ENCODE peak calls at places on chromosomes 1 and 21, in eight cellular contexts. Y is tibial artery, T is HepG2, L is GM23248, P is adrenal gland, V is IMR-90, B is fibroblast of lung, R is transverse colon. D is an unnamed sample. For H3K4me1, H3K9me3 and H3K27me3, the result is how much of the 10 kb centered on the place peaks cover.

GRCh38 chr1:231632119-231632518 is 5.5 kb downstream of the DISC1 start:
- DNase-seq in Y (no peak), T (peak), L (no peak), P (no peak), V (no peak), B (no peak), R (no peak), D (no peak)

GRCh38 chr1:219143735-219144134 is 29.9 kb upstream of the LYPLAL1 start:
- DNase-seq in Y (no peak), T (no peak), L (peak), P (no peak), V (peak), B (no peak), R (no peak), D (no peak)

GRCh38 chr21:33362044-33362555 is 37.3 kb downstream of the IFNAR1 start:
- DNase-seq in Y (no peak), T (no peak), L (no peak), P (peak), V (no peak), B (no peak), R (peak), D (no peak)

GRCh38 chr1:48572632-48573258 is 100.7 kb upstream of the SPATA6 start:
- DNase-seq in Y (no peak), T (peak), L (peak), P (peak), V (peak), B (peak), R (peak), D (peak)

GRCh38 chr1:160726114-160726497 is 12.9 kb upstream of the SLAMF7 start:
- DNase-seq in Y (no peak), T (no peak), L (peak), P (no peak), V (no peak), B (no peak), R (no peak), D (no peak)

GRCh38 chr1:225700164-225700740 is 47.3 kb upstream of the ENAH start:
- DNase-seq in Y (peak), T (peak), L (peak), P (no peak), V (peak), B (peak), R (no peak), D (no peak)

GRCh38 chr1:28792644-28793121 is 19.3 kb upstream of the OPRD1 start:
- DNase-seq in Y (no peak), T (no peak), L (no peak), P (no peak), V (no peak), B (no peak), R (no peak), D (no peak)

GRCh38 chr1:171486048-171486519 is 754 bp downstream of the PRRC2C start:
- DNase-seq in Y (no peak), T (peak), L (peak), P (peak), V (peak), B (peak), R (peak), D (no peak)

GRCh38 chr1:225651872-225652725 is 824 bp downstream of the ENAH start:
- DNase-seq in Y (no peak), T (peak), L (peak), P (peak), V (no peak), B (peak), R (no peak), D (no peak)

GRCh38 chr1:60559371-60559770 is 485.8 kb upstream of the C1orf87 start:
- DNase-seq in Y (no peak), T (no peak), L (no peak), P (no peak), V (no peak), B (peak), R (no peak), D (no peak)

GRCh38 chr1:155105604-155106011 is 22.1 kb upstream of the EFNA1 start:
- DNase-seq in Y (no peak), T (no peak), L (no peak), P (no peak), V (no peak), B (no peak), R (peak), D (peak)

GRCh38 chr1:33219886-33220661 is 36.2 kb upstream of the ZNF362 start:
- DNase-seq in Y (no peak), T (no peak), L (peak), P (no peak), V (peak), B (no peak), R (no peak), D (no peak)

GRCh38 chr1:200974711-200975110 is 48.8 kb downstream of the KIF21B start:
- DNase-seq in Y (no peak), T (no peak), L (no peak), P (no peak), V (no peak), B (no peak), R (peak), D (no peak)

DNA sequence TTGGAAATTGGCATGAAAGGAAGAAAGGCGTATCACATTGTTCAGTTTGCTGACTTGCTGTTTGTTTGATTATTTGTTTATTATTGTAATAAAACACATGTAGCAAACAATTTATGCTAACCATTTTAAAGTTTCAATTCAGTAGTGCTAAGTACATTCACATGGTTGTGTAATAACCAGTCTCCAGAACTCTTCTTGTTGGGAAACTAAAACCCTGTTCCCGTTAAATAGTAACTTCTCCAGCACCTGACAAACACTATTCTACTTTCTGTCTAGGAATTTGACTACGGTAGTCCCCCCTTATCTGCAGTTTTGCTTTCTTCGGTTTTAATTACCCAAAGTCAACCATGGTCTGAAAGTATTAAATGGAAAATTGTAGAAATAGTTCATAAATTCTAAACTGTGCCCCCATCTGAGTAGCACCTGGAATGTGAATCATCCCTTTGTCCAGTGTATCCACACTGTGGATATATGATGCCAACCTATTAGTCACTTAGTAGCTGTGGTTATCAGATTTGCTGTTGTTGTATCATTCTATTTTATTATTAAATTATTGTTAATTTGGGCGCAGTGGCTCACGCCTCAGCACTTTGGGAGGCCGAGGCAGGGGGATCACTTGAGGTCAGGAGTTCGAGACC is 5.5 kb downstream of the MORC3 start:
- DNase-seq in Y (no peak), T (peak), L (peak), P (no peak), V (peak), B (no peak), R (no peak), D (no peak)
- H3K4me1 ChIP-seq in Y (under half), T (half or more), L (half or more), P (half or more), V (under half), B (under half), R (half or more), D (under half)

DNA sequence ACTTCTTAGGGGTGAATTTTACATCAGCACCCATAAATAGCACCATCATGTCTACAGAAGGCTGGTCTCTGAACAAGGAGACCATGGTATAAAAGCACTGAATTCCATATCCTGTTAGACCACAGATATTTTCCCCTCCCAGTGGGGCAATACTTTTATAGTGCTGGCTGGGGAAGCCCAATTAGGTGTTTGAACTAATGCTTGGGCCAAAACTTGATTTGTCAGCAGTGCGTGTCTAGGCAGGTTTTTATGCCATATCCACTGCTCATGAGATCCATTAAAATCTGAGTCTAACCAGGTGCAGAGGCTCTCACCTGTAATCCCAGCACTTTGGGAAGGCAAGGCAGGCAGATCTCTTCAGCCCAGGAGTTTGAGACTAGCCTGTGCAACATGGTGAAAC is 623.0 kb downstream of the NPHP4 start:
- DNase-seq in Y (no peak), T (no peak), L (no peak), P (no peak), V (no peak), B (no peak), R (no peak), D (no peak)
- H3K9me3 ChIP-seq in Y (under half), T (half or more), L (under half), P (under half), V (half or more), B (under half), R (under half), D (under half)

DNA sequence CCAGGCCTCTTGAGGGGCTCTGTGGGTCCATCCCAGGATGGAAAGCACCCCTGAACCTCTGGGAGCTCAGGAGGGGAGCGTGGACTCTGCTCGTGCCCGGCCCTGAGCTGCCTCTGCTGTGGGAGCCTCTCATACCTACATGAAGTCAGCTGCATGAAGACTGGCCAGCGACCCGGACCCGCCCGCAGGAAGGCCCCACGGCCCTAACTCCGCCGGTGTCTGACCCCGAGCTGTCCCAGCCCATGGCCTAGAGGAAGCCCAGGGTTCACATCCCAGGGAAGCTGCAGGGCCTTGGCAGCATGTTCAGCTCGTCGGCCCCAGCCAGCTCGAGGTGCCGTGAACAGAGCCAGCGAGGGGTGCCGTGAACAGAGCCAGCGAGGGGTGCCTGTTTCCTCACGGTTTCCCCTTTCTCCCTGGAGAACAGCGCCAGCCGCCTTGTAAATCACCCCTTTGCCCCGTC is 178.1 kb upstream of the ARHGEF16 start:
- DNase-seq in Y (no peak), T (no peak), L (no peak), P (no peak), V (no peak), B (no peak), R (no peak), D (peak)
- H3K27me3 ChIP-seq in Y (under half), T (under half), L (under half), P (under half), V (under half), B (under half), R (under half), D (under half)

GRCh38 chr1:156467906-156468305 is 32.7 kb downstream of the MEF2D start:
- DNase-seq in Y (no peak), T (no peak), L (no peak), P (no peak), V (no peak), B (no peak), R (no peak), D (no peak)

GRCh38 chr1:156465747-156466365 is 34.7 kb downstream of the MEF2D start:
- DNase-seq in Y (no peak), T (peak), L (peak), P (no peak), V (no peak), B (peak), R (no peak), D (no peak)

GRCh38 chr1:156468693-156469345 is 31.8 kb downstream of the MEF2D start:
- DNase-seq in Y (no peak), T (no peak), L (no peak), P (no peak), V (no peak), B (no peak), R (no peak), D (no peak)

GRCh38 chr1:156464825-156465452 is 35.6 kb downstream of the MEF2D start:
- DNase-seq in Y (no peak), T (no peak), L (peak), P (no peak), V (peak), B (peak), R (no peak), D (no peak)

DNA sequence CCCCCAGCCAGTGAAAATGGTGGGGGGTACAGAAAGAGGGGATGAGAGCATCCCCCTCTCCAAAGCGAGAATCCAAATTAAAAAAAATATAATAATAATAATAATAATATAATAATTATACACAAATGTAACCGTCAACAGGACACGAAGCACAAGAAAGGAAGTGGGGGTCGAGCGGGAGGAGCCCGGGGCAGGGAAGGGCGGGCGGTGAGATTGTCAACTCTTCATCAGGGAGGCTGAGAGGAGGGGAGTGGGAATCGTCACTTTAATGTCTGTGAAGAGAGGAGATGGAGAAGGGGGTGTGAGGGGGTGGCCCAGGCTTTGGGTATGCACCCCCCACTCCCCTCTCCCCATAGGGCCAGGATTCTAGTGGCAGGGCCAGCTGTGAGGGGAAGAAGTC is 33.2 kb downstream of the MEF2D start:
- DNase-seq in Y (no peak), T (no peak), L (no peak), P (no peak), V (no peak), B (no peak), R (no peak), D (no peak)
- H3K4me1 ChIP-seq in Y (half or more), T (under half), L (under half), P (half or more), V (under half), B (under half), R (half or more), D (under half)

D was measured in right cardiac atrium.